ENCODE peak calls at places on chromosomes 6 and 20, in six cellular contexts. B is fibroblast of lung, F is brain microvascular endothelial cell, E is WERI-Rb-1, K is fibroblast of pulmonary artery, W is cardiac muscle cell. J is an unnamed sample.

GRCh38 chr6:134173936-134174789 is 121.7 kb upstream of the SLC2A12 start:
- DNase-seq in B (peak), F (peak), E (peak), K (peak), W (peak), J (peak)

GRCh38 chr6:169172435-169172834 is 81.2 kb downstream of the THBS2 start:
- DNase-seq in B (peak), F (peak), E (no peak), K (peak), W (peak), J (no peak)

GRCh38 chr6:148068391-148068790 is 274.2 kb upstream of the SASH1 start:
- DNase-seq in B (no peak), F (no peak), E (no peak), K (no peak), W (no peak), J (no peak)

GRCh38 chr6:30845183-30845582 is 39.1 kb upstream of the DDR1 start:
- DNase-seq in B (no peak), F (no peak), E (no peak), K (no peak), W (no peak), J (no peak)

GRCh38 chr20:54524849-54525248 is 49.5 kb downstream of the DOK5 start:
- DNase-seq in B (no peak), F (no peak), E (no peak), K (no peak), W (no peak), J (no peak)

GRCh38 chr6:36840471-36841461 is 1.5 kb upstream of the CPNE5 start:
- DNase-seq in B (no peak), F (no peak), E (no peak), K (no peak), W (peak), J (peak)

GRCh38 chr20:26208296-26209091 is 511.8 kb upstream of the ZNF337 start:
- DNase-seq in B (peak), F (no peak), E (peak), K (no peak), W (peak), J (peak)

GRCh38 chr6:161694995-161695394 is 421.1 kb upstream of the AGPAT4 start:
- DNase-seq in B (peak), F (peak), E (peak), K (peak), W (peak), J (no peak)

GRCh38 chr20:41631826-41632225 is 13.6 kb upstream of the CHD6 start:
- DNase-seq in B (peak), F (peak), E (no peak), K (peak), W (peak), J (peak)

GRCh38 chr6:31057426-31058003 is 47.2 kb downstream of the MUC22 start:
- DNase-seq in B (peak), F (no peak), E (no peak), K (peak), W (peak), J (no peak)

GRCh38 chr6:130517444-130517931 is 151.7 kb downstream of the TMEM200A start:
- DNase-seq in B (peak), F (no peak), E (no peak), K (no peak), W (no peak), J (no peak)

GRCh38 chr6:85464722-85465150 is 14.9 kb downstream of the NT5E start:
- DNase-seq in B (peak), F (peak), E (no peak), K (peak), W (peak), J (no peak)

GRCh38 chr20:5746064-5746463 is 4.1 kb upstream of the SHLD1 start:
- DNase-seq in B (no peak), F (no peak), E (no peak), K (no peak), W (no peak), J (no peak)

GRCh38 chr6:111871207-111871606 is 2.0 kb downstream of the FYN start:
- DNase-seq in B (no peak), F (no peak), E (no peak), K (peak), W (no peak), J (no peak)

GRCh38 chr6:54285595-54285994 is 22.6 kb upstream of the TINAG start:
- DNase-seq in B (peak), F (no peak), E (no peak), K (no peak), W (no peak), J (no peak)

GRCh38 chr20:44969320-44969879 is 3.1 kb downstream of the STK4 start:
- DNase-seq in B (no peak), F (peak), E (no peak), K (no peak), W (no peak), J (no peak)

GRCh38 chr20:51800769-51801219 is 1.5 kb downstream of the SALL4 start:
- DNase-seq in B (peak), F (no peak), E (no peak), K (peak), W (peak), J (no peak)

GRCh38 chr6:111663692-111664564 is 58.2 kb upstream of the TRAF3IP2 start:
- DNase-seq in B (peak), F (no peak), E (no peak), K (peak), W (peak), J (peak)

GRCh38 chr6:125423047-125423446 is 121.3 kb upstream of the HDDC2 start:
- DNase-seq in B (no peak), F (no peak), E (no peak), K (no peak), W (no peak), J (no peak)

GRCh38 chr6:143018955-143019354 is 41.7 kb upstream of the AIG1 start:
- DNase-seq in B (peak), F (no peak), E (no peak), K (peak), W (peak), J (no peak)

GRCh38 chr6:35140991-35141720 is at the start of gene TCP11:
- DNase-seq in B (no peak), F (no peak), E (no peak), K (no peak), W (peak), J (peak)

GRCh38 chr6:29552512-29553051 is 7.0 kb downstream of the UBD start:
- DNase-seq in B (peak), F (peak), E (no peak), K (peak), W (peak), J (no peak)

GRCh38 chr6:32148722-32149576 is 2.8 kb downstream of the PRRT1 start:
- DNase-seq in B (peak), F (peak), E (no peak), K (no peak), W (no peak), J (peak)

GRCh38 chr20:23155141-23155590 is 69.0 kb upstream of the CD93 start:
- DNase-seq in B (no peak), F (no peak), E (no peak), K (no peak), W (no peak), J (peak)

GRCh38 chr6:135703621-135704020 is 147.9 kb upstream of the PDE7B start:
- DNase-seq in B (no peak), F (no peak), E (no peak), K (no peak), W (peak), J (no peak)

GRCh38 chr6:52840763-52841585 is at the start of gene GSTA5:
- DNase-seq in B (peak), F (no peak), E (no peak), K (no peak), W (no peak), J (no peak)

GRCh38 chr6:45757443-45758121 is 258.1 kb downstream of the CLIC5 start:
- DNase-seq in B (no peak), F (no peak), E (no peak), K (no peak), W (no peak), J (no peak)

GRCh38 chr6:166584046-166584679 is 2.3 kb downstream of the RAMACL start:
- DNase-seq in B (no peak), F (no peak), E (no peak), K (no peak), W (no peak), J (no peak)

GRCh38 chr6:110183292-110183691 is 3.1 kb downstream of the CDC40 start:
- DNase-seq in B (no peak), F (no peak), E (no peak), K (no peak), W (no peak), J (no peak)

GRCh38 chr20:35191419-35191818 is 19.5 kb downstream of the PROCR start:
- DNase-seq in B (no peak), F (no peak), E (no peak), K (no peak), W (no peak), J (no peak)

GRCh38 chr20:31967830-31968249 is at the start of gene XKR7:
- DNase-seq in B (no peak), F (no peak), E (peak), K (no peak), W (no peak), J (no peak)

GRCh38 chr6:133889557-133890301 is 816 bp downstream of the TCF21 start:
- DNase-seq in B (peak), F (no peak), E (no peak), K (peak), W (peak), J (peak)

DNA sequence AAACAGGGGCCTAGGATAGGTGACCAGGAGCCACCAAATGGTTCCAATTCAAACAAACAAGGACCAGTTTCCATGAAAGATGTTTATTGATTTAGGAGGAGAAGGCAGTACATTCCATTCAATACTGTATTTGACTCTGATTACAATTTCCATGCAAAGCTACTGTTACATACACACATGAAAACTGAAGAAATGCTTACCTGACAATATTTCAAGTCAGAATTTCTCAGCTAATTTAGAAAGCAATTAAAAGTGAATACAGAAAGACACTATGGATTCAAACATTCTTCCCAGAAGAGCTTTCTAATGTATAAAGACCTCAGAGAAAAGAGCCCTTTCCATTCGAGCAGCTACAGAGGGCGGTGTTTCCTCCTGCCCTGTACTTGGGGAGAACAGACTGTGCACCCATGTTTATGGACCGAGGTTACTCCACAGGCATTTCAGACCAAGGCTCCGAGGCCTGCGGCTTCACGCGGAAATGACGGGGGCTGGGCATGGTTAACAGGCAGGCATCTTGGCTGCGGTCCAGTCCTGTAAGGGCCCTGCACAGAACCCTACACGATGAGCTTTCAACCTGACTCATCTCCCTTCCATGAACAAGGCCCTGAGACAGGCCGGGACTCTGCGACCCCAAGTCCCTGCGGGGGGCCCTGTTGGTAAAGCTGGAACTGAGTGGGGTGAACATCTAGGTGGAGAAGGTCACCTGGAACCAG is 25.7 kb upstream of the TCFL5 start:
- DNase-seq in B (peak), F (peak), E (no peak), K (peak), W (peak), J (peak)
- TF ChIP-seq CTCF in B (no peak), F (peak), E (no peak), K (no peak), W (peak), J (no peak)

DNA sequence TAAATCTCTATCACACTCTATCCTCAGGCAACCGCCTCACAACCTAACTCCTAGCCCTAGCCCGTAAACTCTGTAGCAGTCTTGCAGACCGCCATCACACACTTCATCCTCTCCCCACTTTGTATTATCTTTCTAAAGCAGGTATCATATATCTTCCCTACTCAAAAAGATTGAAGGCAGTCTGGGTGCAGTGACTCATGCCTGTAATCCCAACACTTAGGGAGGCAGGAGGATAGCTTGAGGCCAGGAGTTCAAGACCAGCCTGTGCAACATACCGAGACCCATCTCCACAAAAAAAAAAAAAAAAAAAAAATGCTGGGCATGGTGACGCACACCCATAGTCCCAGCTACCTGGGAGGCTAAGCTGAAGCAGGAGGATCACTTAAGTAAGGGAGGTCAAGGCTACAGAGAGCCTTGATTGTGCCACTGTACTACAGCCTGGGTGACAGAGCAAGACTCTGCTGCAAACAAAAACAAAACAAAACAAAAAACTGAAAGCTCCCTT is 22.9 kb downstream of the RANBP9 start:
- DNase-seq in B (no peak), F (no peak), E (no peak), K (no peak), W (no peak), J (no peak)
- TF ChIP-seq CTCF in B (no peak), F (no peak), E (no peak), K (no peak), W (no peak), J (no peak)

DNA sequence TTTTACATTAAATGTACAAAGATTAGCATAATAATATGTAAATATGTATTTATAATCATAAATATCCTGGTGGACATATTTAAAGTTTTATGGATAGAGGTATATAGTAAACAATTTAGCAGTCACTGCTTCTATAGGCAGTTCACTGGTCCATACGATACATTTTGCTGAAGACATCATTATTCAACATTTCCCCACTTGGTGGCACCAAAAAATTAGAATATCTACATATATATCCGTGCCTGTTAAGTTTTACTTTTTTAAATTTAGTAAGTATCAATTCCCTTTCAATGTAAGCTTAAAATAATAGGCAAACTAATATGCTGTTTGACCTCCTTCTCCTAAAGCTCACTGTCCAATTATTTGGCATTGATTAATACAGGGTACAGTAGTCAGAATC is 64.2 kb downstream of the LMBRD1 start:
- DNase-seq in B (no peak), F (no peak), E (no peak), K (peak), W (peak), J (no peak)
- TF ChIP-seq CTCF in B (no peak), F (peak), E (no peak), K (peak), W (peak), J (peak)

GRCh38 chr6:15441215-15441868 is 195.5 kb downstream of the JARID2 start:
- DNase-seq in B (peak), F (peak), E (peak), K (peak), W (peak), J (no peak)
- TF ChIP-seq CTCF in B (peak), F (peak), E (peak), K (peak), W (peak), J (peak)

GRCh38 chr6:151693366-151693765 is 114.1 kb upstream of the ESR1 start:
- DNase-seq in B (no peak), F (no peak), E (no peak), K (no peak), W (no peak), J (no peak)

GRCh38 chr6:151689499-151690201 is 117.8 kb upstream of the ESR1 start:
- DNase-seq in B (no peak), F (no peak), E (no peak), K (no peak), W (no peak), J (no peak)

GRCh38 chr6:151692216-151692615 is 115.3 kb upstream of the ESR1 start:
- DNase-seq in B (no peak), F (no peak), E (no peak), K (no peak), W (no peak), J (no peak)

GRCh38 chr6:151690768-151691562 is 116.5 kb upstream of the ESR1 start:
- DNase-seq in B (peak), F (no peak), E (no peak), K (peak), W (peak), J (no peak)

GRCh38 chr6:151690303-151690702 is 117.2 kb upstream of the ESR1 start:
- DNase-seq in B (no peak), F (no peak), E (no peak), K (peak), W (peak), J (no peak)
- TF ChIP-seq CTCF in B (no peak), F (no peak), E (no peak), K (no peak), W (no peak), J (no peak)

GRCh38 chr6:5379647-5380242 is 118.4 kb downstream of the FARS2 start:
- DNase-seq in B (no peak), F (peak), E (peak), K (peak), W (peak), J (no peak)

GRCh38 chr6:5388319-5388718 is 127.0 kb downstream of the FARS2 start:
- DNase-seq in B (no peak), F (no peak), E (no peak), K (no peak), W (no peak), J (no peak)

GRCh38 chr6:5389086-5389745 is 127.9 kb downstream of the FARS2 start:
- DNase-seq in B (no peak), F (no peak), E (no peak), K (no peak), W (no peak), J (no peak)

GRCh38 chr6:5390177-5390576 is 128.9 kb downstream of the FARS2 start:
- DNase-seq in B (no peak), F (no peak), E (no peak), K (no peak), W (no peak), J (no peak)

GRCh38 chr6:5384276-5384675 is 123.0 kb downstream of the FARS2 start:
- DNase-seq in B (no peak), F (no peak), E (no peak), K (no peak), W (no peak), J (no peak)
- TF ChIP-seq CTCF in B (no peak), F (no peak), E (no peak), K (no peak), W (no peak), J (no peak)

GRCh38 chr6:11700118-11700718 is 78.4 kb downstream of the ADTRP start:
- DNase-seq in B (peak), F (no peak), E (no peak), K (peak), W (peak), J (no peak)
- TF ChIP-seq CTCF in B (no peak), F (peak), E (peak), K (peak), W (peak), J (peak)